ENCODE peak calls at places on chromosomes 11 and 22, in four cellular contexts. L, G, O and H are unnamed samples.

GRCh38 chr22:38727530-38728451 is 22.0 kb downstream of the GTPBP1 start:
- DNase-seq in G (no peak), L (no peak), O (no peak), H (no peak)

GRCh38 chr22:39206491-39206890 is 38.3 kb downstream of the PDGFB start:
- DNase-seq in G (no peak), L (no peak), O (no peak), H (no peak)

GRCh38 chr22:37095113-37095512 is 14.4 kb downstream of the TMPRSS6 start:
- DNase-seq in L (no peak), G (no peak), O (no peak), H (no peak)

GRCh38 chr11:10451399-10452116 is 3.5 kb upstream of the AMPD3 start:
- DNase-seq in O (no peak), L (no peak), G (no peak), H (no peak)

GRCh38 chr11:8584511-8584910 is 9.5 kb downstream of the STK33 start:
- DNase-seq in L (peak), G (no peak), O (no peak), H (no peak)

GRCh38 chr22:38249301-38249700 is 23.5 kb downstream of the TMEM184B start:
- DNase-seq in L (no peak), G (no peak), O (no peak), H (no peak)

GRCh38 chr22:42436402-42436801 is 4.2 kb upstream of the NFAM1 start:
- DNase-seq in L (no peak), O (no peak), G (no peak), H (no peak)

GRCh38 chr22:27075028-27075678 is 417.8 kb downstream of the MIAT start:
- DNase-seq in O (no peak), G (no peak), L (no peak), H (no peak)

GRCh38 chr11:18567081-18567480 is 21.5 kb downstream of the UEVLD start:
- DNase-seq in L (no peak), G (no peak), O (no peak), H (no peak)

GRCh38 chr11:74449369-74449931 is 17.9 kb downstream of the KCNE3 start:
- DNase-seq in L (peak), G (peak), O (peak), H (peak)

GRCh38 chr11:8332196-8332595 is 68.5 kb upstream of the LMO1 start:
- DNase-seq in G (no peak), L (no peak), O (no peak), H (no peak)

GRCh38 chr11:70705930-70706329 is 307.6 kb downstream of the CTTN start:
- DNase-seq in G (no peak), L (no peak), O (no peak), H (no peak)

GRCh38 chr11:83682645-83682973 is 396.4 kb upstream of the CCDC90B start:
- DNase-seq in L (no peak), G (peak), O (no peak), H (no peak)
- TF ChIP-seq TCF7L2 in L (no peak), G (no peak), O (no peak), H (no peak)

GRCh38 chr22:31084811-31085492 is 3.8 kb downstream of the SMTN start:
- DNase-seq in L (no peak), G (peak), O (no peak), H (no peak)
- TF ChIP-seq TCF7L2 in L (no peak), G (no peak), O (no peak), H (no peak)

DNA sequence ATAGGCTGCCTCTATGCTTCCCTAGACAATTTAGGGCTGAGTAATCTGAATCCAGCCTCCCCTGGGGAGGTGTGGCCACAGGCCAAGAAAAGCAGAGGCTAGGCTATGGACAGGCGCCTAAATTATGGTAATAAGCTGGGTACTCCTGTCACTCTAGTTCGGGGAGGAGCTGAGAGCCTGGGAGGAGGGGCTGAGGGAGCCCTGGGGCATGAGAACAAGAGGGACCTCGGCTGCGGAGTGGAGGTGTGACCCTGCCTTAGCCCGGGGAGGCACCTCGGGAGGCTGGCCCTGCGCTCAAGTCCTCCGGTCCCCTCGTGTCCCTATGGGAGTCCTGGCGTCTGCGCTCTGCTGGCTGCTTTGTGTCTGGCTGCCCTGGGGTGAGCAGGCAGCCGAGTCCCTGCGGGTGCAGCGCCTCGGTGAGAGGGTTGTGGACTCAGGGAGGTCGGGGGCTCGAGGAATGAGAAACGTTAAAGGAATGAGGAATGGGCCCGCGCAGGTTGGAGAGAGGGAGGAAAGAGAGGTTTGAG is at the start of gene OTOG:
- DNase-seq in O (no peak), G (peak), L (no peak), H (no peak)
- TF ChIP-seq TCF7L2 in O (no peak), G (no peak), L (no peak), H (no peak)

GRCh38 chr11:43646767-43647166 is 33.8 kb upstream of the HSD17B12 start:
- DNase-seq in G (no peak), L (no peak), O (no peak), H (no peak)

GRCh38 chr11:43649501-43649900 is 31.0 kb upstream of the HSD17B12 start:
- DNase-seq in O (no peak), L (no peak), G (no peak), H (no peak)

GRCh38 chr11:43648888-43649287 is 31.6 kb upstream of the HSD17B12 start:
- DNase-seq in L (no peak), O (no peak), G (no peak), H (no peak)

GRCh38 chr11:43643898-43644625 is 36.5 kb upstream of the HSD17B12 start:
- DNase-seq in O (no peak), G (peak), L (peak), H (peak)

DNA sequence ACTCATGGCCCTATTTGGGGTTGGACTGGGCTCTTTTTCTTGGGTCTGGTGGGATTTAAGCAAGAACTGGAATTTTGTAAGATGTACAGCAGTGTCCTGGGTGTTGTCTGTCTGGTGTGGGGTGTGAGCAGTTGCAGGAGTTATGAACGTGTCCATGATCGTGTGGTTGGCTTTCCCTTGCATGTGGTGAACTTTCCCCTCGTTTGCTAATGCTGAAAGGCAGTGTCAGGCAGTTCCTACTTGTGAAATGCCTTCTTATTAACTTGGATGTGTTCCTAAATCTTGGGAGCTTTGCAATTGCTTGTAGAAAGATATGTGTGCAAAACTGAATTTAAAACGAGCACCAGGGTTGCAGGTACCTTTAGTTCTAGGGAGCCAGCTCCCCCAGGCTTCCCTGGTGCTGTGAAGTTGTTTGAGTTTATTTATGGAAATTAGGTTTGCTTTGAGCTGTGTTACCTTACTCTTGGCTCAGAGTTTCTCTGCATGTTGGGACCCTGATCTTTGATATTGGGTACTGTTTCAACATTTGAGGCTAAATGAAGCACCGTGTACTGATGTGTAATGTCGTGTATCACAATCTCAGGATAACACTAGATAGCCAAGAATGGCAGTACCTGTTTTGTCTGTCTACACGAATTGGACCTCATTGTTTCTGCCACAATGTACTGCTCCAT is 35.8 kb upstream of the HSD17B12 start:
- DNase-seq in G (peak), O (no peak), L (peak), H (no peak)
- TF ChIP-seq TCF7L2 in G (no peak), O (no peak), L (no peak), H (no peak)

GRCh38 chr22:31275576-31275975 is 16.7 kb downstream of the PIK3IP1 start:
- DNase-seq in L (no peak), G (no peak), O (no peak), H (no peak)
- TF ChIP-seq TCF7L2 in L (no peak), G (no peak), O (no peak), H (no peak)

DNA sequence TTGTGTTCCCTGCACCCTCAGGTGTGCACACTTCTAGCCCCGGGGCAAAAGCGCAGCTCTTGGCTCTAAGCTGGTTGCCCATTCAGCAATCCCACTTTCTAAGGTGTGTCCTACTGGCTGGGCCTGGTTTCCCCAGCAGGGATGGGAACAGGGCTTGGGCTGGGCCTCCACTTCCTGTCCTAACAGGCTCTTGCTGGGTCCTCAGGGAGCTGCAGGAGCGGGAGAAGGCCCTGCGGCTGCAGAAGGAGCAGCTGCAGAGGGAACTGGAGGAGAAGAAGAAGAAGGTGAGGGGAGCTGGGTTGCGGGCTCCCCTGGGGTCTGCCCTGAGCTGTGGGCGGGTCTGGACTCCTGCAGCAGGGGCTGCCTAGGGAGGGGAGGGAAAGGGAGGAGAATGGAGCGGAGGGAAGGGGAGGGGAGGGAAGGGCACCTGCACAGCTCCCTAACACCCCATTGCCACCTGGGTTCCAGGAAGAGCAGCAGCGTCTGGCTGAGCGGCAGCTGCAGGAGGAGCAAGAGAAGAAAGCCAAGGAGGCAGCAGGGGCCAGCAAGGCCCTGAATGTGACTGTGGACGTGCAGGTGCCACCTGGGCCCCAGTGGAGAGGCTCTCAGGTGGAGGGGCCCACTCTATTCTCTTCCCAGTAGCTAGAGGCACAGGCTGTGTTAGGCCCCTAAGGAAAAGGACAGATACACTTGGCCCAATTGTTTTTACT is 24.6 kb downstream of the INCENP start:
- DNase-seq in G (no peak), O (no peak), L (no peak), H (no peak)
- TF ChIP-seq TCF7L2 in G (no peak), O (no peak), L (no peak), H (no peak)

GRCh38 chr22:28933321-28933720 is 49.9 kb downstream of the ZNRF3 start:
- DNase-seq in O (no peak), L (peak), G (no peak), H (no peak)

GRCh38 chr22:28927526-28928089 is 44.2 kb downstream of the ZNRF3 start:
- DNase-seq in G (peak), L (no peak), O (no peak), H (no peak)

GRCh38 chr22:28929197-28929596 is 45.8 kb downstream of the ZNRF3 start:
- DNase-seq in L (no peak), G (no peak), O (no peak), H (no peak)

GRCh38 chr22:28931844-28932561 is 48.6 kb downstream of the ZNRF3 start:
- DNase-seq in G (no peak), O (no peak), L (peak), H (no peak)

DNA sequence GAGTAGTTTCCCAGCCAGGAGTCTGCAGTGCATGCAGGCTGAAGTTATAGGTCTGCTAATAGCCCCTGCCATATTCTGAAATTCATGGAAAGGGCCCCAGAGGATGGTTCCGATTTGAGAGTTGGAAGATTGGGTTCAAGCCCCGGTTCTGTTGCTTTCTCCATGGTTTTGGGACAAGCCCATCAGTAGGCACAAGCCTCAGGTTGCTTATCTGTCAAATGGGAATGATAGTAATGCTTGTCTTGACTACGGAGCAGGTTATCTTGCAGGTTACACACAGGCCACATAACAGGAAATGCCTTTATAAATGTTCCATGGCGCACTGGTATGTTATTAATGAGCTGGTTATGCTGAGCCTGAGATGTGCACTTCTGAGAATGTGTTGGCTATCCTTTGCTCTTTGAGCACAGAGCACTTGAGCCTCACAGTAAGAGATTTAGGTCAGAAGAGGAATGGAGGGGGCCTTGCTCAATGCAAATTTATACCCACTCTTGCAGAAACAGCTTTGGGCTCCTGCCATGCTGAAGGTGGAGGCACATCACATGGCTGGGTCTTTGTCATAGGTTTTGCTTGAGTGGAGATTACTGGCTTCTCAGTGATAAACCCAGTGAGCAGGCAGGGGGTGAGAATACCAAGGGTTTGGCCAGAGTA is 47.1 kb downstream of the ZNRF3 start:
- DNase-seq in G (no peak), O (no peak), L (no peak), H (no peak)
- TF ChIP-seq TCF7L2 in G (no peak), O (no peak), L (no peak), H (no peak)

GRCh38 chr11:100878474-100878873 is 191.4 kb downstream of the ARHGAP42 start:
- DNase-seq in G (no peak), O (no peak), L (no peak), H (no peak)
- TF ChIP-seq TCF7L2 in G (no peak), O (no peak), L (no peak), H (no peak)

DNA sequence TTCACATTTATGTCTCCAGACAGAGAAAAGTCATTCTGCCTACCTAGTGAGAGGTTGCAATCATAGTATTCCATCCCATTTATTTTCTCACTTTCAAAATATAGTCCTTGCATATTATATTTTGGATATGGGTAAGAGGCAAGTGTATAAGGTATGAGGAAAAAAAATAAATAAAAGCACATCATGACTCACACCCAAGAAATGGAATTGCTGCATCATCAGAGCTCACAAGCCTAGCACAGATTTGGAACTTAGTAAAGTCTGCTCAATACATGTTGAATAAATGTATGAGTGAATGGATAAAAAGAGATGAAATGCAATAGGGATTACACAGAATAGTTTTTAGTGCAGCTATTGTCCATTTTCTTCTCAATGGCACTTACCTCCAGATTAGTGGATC is 2.5 kb upstream of the OR51G1 start:
- DNase-seq in O (no peak), L (no peak), G (no peak), H (no peak)
- TF ChIP-seq TCF7L2 in O (no peak), L (no peak), G (no peak), H (no peak)